ENCODE peak calls at places on chromosomes 13 and 19, in seven cellular contexts. Y is tibial artery; I is KG1; T is NCI-H524; R is nephron progenitor cell; Q is activated naive CD4-positive, alpha-beta T cell; J is SK-N-SH. K is an unnamed sample.

GRCh38 chr13:40430234-40430633 is 236.2 kb downstream of the FOXO1 start:
- DNase-seq in Y (no peak), I (no peak), T (peak), R (no peak), Q (no peak), J (peak), K (no peak)

GRCh38 chr19:50207730-50208129 is 4.3 kb downstream of the MYH14 start:
- DNase-seq in Y (no peak), I (no peak), T (no peak), R (no peak), Q (no peak), J (no peak), K (no peak)

GRCh38 chr19:52991484-52991883 is 22.2 kb upstream of the ERVV-1 start:
- DNase-seq in Y (no peak), I (no peak), T (no peak), R (no peak), Q (no peak), J (no peak), K (peak)

GRCh38 chr19:40672573-40673299 is 17.7 kb downstream of the NUMBL start:
- DNase-seq in Y (no peak), I (no peak), T (no peak), R (no peak), Q (no peak), J (no peak), K (no peak)

GRCh38 chr19:6126335-6126974 is 9.0 kb upstream of the ACSBG2 start:
- DNase-seq in Y (no peak), I (peak), T (peak), R (no peak), Q (no peak), J (peak), K (no peak)

GRCh38 chr13:113491418-113491883 is 940 bp upstream of the DCUN1D2 start:
- DNase-seq in Y (no peak), I (no peak), T (no peak), R (peak), Q (no peak), J (peak), K (no peak)

GRCh38 chr13:67844544-67844943 is 614.4 kb upstream of the PCDH9 start:
- DNase-seq in Y (no peak), I (no peak), T (no peak), R (no peak), Q (no peak), J (no peak), K (no peak)

GRCh38 chr13:39452412-39452811 is 150.6 kb downstream of the LHFPL6 start:
- DNase-seq in Y (no peak), I (no peak), T (no peak), R (no peak), Q (no peak), J (no peak), K (no peak)

GRCh38 chr19:18795540-18795939 is 4.4 kb upstream of the COMP start:
- DNase-seq in Y (no peak), I (no peak), T (no peak), R (no peak), Q (no peak), J (peak), K (no peak)

GRCh38 chr19:5154129-5154798 is 185.4 kb downstream of the KDM4B start:
- DNase-seq in Y (peak), I (no peak), T (no peak), R (peak), Q (no peak), J (peak), K (no peak)

GRCh38 chr13:110799246-110800236 is 86.0 kb downstream of the ING1 start:
- DNase-seq in Y (peak), I (no peak), T (no peak), R (no peak), Q (no peak), J (no peak), K (peak)

GRCh38 chr13:113636266-113636963 is 21.6 kb downstream of the ATP4B start:
- DNase-seq in Y (peak), I (no peak), T (no peak), R (no peak), Q (no peak), J (no peak), K (peak)

GRCh38 chr13:99380402-99380801 is 73.2 kb upstream of the GPR183 start:
- DNase-seq in Y (no peak), I (no peak), T (no peak), R (no peak), Q (no peak), J (no peak), K (peak)

GRCh38 chr19:1240925-1241324 is 626 bp upstream of the ATP5F1D start:
- DNase-seq in Y (no peak), I (no peak), T (no peak), R (no peak), Q (no peak), J (no peak), K (no peak)